ENCODE peak calls at places on chromosome 19, in five cellular contexts. One of them, this sample, is unnamed.

GRCh38 chr19:44943801-44944249 is 1.8 kb downstream of the APOC4 start:
- DNase-seq in HL-60: peak
- DNase-seq in GM23338: no peak
- DNase-seq in neural progenitor cell: no peak
- DNase-seq in astrocyte: no peak
- DNase-seq in this sample: peak

GRCh38 chr19:33464733-33465115 is 56.9 kb downstream of the PEPD start:
- DNase-seq in HL-60: no peak
- DNase-seq in neural progenitor cell: no peak
- DNase-seq in GM23338: no peak
- DNase-seq in astrocyte: no peak
- DNase-seq in this sample: no peak

GRCh38 chr19:53010494-53010893 is 3.2 kb upstream of the ERVV-1 start:
- DNase-seq in neural progenitor cell: peak
- DNase-seq in GM23338: peak
- DNase-seq in HL-60: no peak
- DNase-seq in astrocyte: no peak
- DNase-seq in this sample: no peak

GRCh38 chr19:39078436-39079200 is 5.5 kb upstream of the ACP7 start:
- DNase-seq in astrocyte: peak
- DNase-seq in neural progenitor cell: no peak
- DNase-seq in HL-60: no peak
- DNase-seq in GM23338: no peak
- DNase-seq in this sample: no peak

GRCh38 chr19:53879145-53880037 is 2.6 kb upstream of the PRKCG start:
- DNase-seq in HL-60: no peak
- DNase-seq in neural progenitor cell: peak
- DNase-seq in GM23338: peak
- DNase-seq in astrocyte: peak
- DNase-seq in this sample: peak

GRCh38 chr19:49758292-49758691 is 4.8 kb downstream of the TSKS start:
- DNase-seq in astrocyte: peak
- DNase-seq in HL-60: no peak
- DNase-seq in GM23338: no peak
- DNase-seq in neural progenitor cell: no peak
- DNase-seq in this sample: no peak

GRCh38 chr19:48554385-48555091 is 2.6 kb downstream of the SULT2B1 start:
- DNase-seq in astrocyte: no peak
- DNase-seq in HL-60: no peak
- DNase-seq in GM23338: peak
- DNase-seq in neural progenitor cell: peak
- DNase-seq in this sample: peak

GRCh38 chr19:4543444-4543843 is 3.6 kb upstream of the LRG1 start:
- DNase-seq in GM23338: no peak
- DNase-seq in astrocyte: no peak
- DNase-seq in neural progenitor cell: no peak
- DNase-seq in HL-60: no peak
- DNase-seq in this sample: no peak

GRCh38 chr19:19551862-19552192 is 13.8 kb downstream of the CILP2 start:
- DNase-seq in neural progenitor cell: no peak
- DNase-seq in astrocyte: peak
- DNase-seq in GM23338: no peak
- DNase-seq in HL-60: no peak
- DNase-seq in this sample: no peak

GRCh38 chr19:34428549-34429285 is 536 bp downstream of the UBA2 start:
- DNase-seq in HL-60: no peak
- DNase-seq in astrocyte: peak
- DNase-seq in neural progenitor cell: peak
- DNase-seq in GM23338: peak
- DNase-seq in this sample: no peak

GRCh38 chr19:9934132-9934950 is 2.0 kb downstream of the OLFM2 start:
- DNase-seq in neural progenitor cell: peak
- DNase-seq in GM23338: peak
- DNase-seq in HL-60: no peak
- DNase-seq in astrocyte: no peak
- DNase-seq in this sample: peak

DNA sequence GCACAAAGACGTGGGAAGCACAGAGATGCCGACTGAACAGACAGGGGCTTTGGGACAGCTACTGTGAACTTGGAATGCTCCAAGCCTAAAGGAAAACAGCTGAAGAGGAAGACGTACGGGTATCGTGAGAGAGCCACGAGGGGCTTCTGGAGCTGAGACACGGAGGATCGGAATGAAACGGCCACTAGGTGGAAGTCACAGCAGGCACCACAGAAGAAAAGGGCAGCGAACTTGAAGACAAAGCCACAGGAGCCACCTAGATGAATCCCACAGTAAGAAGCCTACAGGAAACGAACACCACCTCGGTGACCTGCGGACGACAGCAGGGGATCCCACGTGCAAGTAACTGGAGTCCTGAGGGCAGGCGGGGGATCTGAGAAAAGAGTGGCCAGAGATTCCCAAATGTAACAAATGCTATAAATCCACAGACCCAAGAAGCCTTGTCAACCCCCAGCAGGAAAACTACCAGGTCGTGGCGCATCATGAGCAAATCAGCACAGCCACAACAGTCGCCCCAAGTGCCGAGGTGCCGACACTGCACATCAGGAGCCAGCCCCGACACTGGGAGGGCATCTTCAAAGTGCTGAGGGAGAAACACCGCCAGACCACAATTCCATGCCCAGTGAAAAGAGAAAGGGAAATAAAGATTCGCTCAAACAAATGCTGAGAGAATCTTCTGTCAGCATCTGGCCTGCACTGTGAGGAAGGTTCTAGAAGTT is 39.3 kb upstream of the ISYNA1 start:
- DNase-seq in astrocyte: no peak
- DNase-seq in HL-60: no peak
- DNase-seq in GM23338: peak
- DNase-seq in neural progenitor cell: no peak
- DNase-seq in this sample: no peak
- TF ChIP-seq CTCF in astrocyte: no peak
- TF ChIP-seq CTCF in HL-60: no peak
- TF ChIP-seq CTCF in GM23338: peak
- TF ChIP-seq CTCF in neural progenitor cell: peak
- TF ChIP-seq CTCF in this sample: no peak

GRCh38 chr19:40707615-40708014 is 9.1 kb downstream of the COQ8B start:
- DNase-seq in HL-60: no peak
- DNase-seq in neural progenitor cell: no peak
- DNase-seq in GM23338: no peak
- DNase-seq in astrocyte: no peak
- DNase-seq in this sample: no peak
- H3K27ac ChIP-seq in HL-60: no peak
- H3K27ac ChIP-seq in neural progenitor cell: no peak
- H3K27ac ChIP-seq in GM23338: no peak
- H3K27ac ChIP-seq in astrocyte: no peak
- H3K27ac ChIP-seq in this sample: no peak

GRCh38 chr19:6754136-6754535 is 13.1 kb downstream of the SH2D3A start:
- DNase-seq in neural progenitor cell: no peak
- DNase-seq in astrocyte: no peak
- DNase-seq in GM23338: no peak
- DNase-seq in HL-60: no peak
- DNase-seq in this sample: no peak

GRCh38 chr19:6754653-6755463 is 12.4 kb downstream of the SH2D3A start:
- DNase-seq in HL-60: no peak
- DNase-seq in neural progenitor cell: no peak
- DNase-seq in GM23338: no peak
- DNase-seq in astrocyte: no peak
- DNase-seq in this sample: no peak

GRCh38 chr19:6751189-6751588 is 11.7 kb downstream of the TRIP10 start:
- DNase-seq in GM23338: no peak
- DNase-seq in astrocyte: no peak
- DNase-seq in neural progenitor cell: no peak
- DNase-seq in HL-60: no peak
- DNase-seq in this sample: no peak

GRCh38 chr19:6752257-6753177 is 13.0 kb downstream of the TRIP10 start:
- DNase-seq in HL-60: no peak
- DNase-seq in GM23338: peak
- DNase-seq in neural progenitor cell: peak
- DNase-seq in astrocyte: no peak
- DNase-seq in this sample: no peak

DNA sequence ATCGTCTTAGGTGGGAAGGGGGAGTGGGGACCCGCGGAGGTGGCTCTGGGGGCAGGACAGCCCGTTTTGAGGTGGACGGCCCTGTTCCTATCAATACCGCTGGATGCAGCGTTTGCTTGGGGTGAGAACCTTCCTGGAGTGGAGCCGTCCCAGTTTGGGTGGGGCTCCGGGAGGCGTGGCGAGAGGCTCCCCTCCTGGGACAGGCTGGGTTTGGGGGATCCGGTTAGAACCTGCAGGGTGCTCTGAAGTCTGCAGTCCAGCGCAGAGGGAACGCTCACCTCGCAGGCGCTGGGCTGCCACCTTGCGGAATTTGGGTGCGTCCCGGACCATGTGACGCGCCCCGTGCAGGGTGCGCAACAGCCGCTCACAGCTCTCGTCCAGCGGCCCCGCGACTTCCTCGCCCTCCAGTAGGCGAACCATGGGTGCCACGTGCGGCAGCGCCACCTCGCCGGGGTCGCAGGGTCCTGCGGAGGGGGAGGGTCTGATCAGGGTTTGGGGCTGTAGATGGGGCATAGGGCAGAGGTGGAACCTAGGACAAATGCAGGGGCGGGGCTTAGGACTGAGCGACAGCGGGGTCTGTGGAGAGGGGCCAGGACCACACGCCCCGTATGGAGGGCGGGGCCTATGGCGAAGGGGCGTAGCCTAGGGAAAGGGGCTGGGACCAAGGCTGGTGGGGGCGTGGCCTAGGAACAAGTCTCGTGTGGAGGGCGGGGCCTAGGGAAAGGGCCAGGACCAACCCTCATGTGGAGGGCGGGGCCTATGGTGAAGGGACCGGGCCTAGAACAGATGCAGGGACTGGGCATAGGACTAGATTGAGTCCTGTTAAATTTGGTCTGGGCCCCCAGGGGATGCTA is 13.8 kb downstream of the SH2D3A start:
- DNase-seq in astrocyte: peak
- DNase-seq in neural progenitor cell: peak
- DNase-seq in GM23338: peak
- DNase-seq in HL-60: peak
- DNase-seq in this sample: peak
- TF ChIP-seq CTCF in astrocyte: no peak
- TF ChIP-seq CTCF in neural progenitor cell: peak
- TF ChIP-seq CTCF in GM23338: peak
- TF ChIP-seq CTCF in HL-60: peak
- TF ChIP-seq CTCF in this sample: no peak

GRCh38 chr19:7637374-7638256 is 705 bp downstream of the STXBP2 start:
- DNase-seq in HL-60: peak
- DNase-seq in neural progenitor cell: peak
- DNase-seq in astrocyte: no peak
- DNase-seq in GM23338: no peak
- DNase-seq in this sample: peak
- H3K27ac ChIP-seq in HL-60: peak
- H3K27ac ChIP-seq in neural progenitor cell: no peak
- H3K27ac ChIP-seq in astrocyte: no peak
- H3K27ac ChIP-seq in GM23338: no peak
- H3K27ac ChIP-seq in this sample: peak

DNA sequence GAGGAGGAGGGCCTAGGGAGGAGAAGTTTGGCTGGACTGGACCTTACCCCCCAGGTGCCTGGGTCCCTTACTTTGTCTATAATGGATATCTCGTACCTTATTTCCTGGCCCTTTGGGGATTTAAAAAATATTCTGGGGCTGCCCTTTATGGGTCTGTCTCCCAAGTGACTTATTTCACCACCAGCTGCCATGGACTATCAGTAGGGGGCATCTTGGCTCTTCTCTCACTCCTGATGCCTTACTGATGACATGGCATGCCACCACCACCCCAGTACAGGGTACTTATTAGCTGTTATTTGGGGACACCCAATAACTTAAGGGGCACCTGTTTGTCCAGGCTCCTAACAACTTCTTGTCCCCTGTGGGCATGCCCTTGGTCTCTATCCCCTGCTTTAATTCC is 38.0 kb downstream of the NFIX start:
- DNase-seq in neural progenitor cell: no peak
- DNase-seq in astrocyte: no peak
- DNase-seq in GM23338: no peak
- DNase-seq in HL-60: no peak
- DNase-seq in this sample: no peak
- TF ChIP-seq CTCF in neural progenitor cell: peak
- TF ChIP-seq CTCF in astrocyte: no peak
- TF ChIP-seq CTCF in GM23338: peak
- TF ChIP-seq CTCF in HL-60: no peak
- TF ChIP-seq CTCF in this sample: no peak